ENCODE peak calls at places on chromosomes 2 and 18, in nine cellular contexts. One of them, this sample, is unnamed.
A peak's percentile ranks its signal among the peaks of the same experiment; 100 is the strongest.

GRCh38 chr2:207341816-207342215 is 176.1 kb upstream of the KLF7 start:
- DNase-seq in CD4-positive, alpha-beta T cell: no peak
- DNase-seq in posterior vena cava: no peak
- DNase-seq in NCI-H748 treated with DMSO at 0.1 percent for 48 hours: no peak
- DNase-seq in nephron progenitor cell: no peak
- DNase-seq in stimulated activated CD8-positive, alpha-beta memory T cell treated with anti-CD3 and anti-CD28 coated beads, Interleukin-2, amount 100 ng/mL, for 48 hours: no peak
- DNase-seq in NCI-H1105 treated with DMSO at 0.1 percent for 48 hours: no peak
- DNase-seq in AG20443: no peak
- DNase-seq in Calu3: no peak
- DNase-seq in this sample: no peak

GRCh38 chr18:21163647-21164625 is 52.3 kb upstream of the ROCK1 start:
- DNase-seq in AG20443: peak; percentile 74
- DNase-seq in posterior vena cava: no peak
- DNase-seq in nephron progenitor cell: no peak
- DNase-seq in NCI-H748 treated with DMSO at 0.1 percent for 48 hours: no peak
- DNase-seq in Calu3: no peak
- DNase-seq in NCI-H1105 treated with DMSO at 0.1 percent for 48 hours: no peak
- DNase-seq in CD4-positive, alpha-beta T cell: no peak
- DNase-seq in stimulated activated CD8-positive, alpha-beta memory T cell treated with anti-CD3 and anti-CD28 coated beads, Interleukin-2, amount 100 ng/mL, for 48 hours: no peak
- DNase-seq in this sample: no peak

GRCh38 chr18:32333781-32334180 is 136.9 kb downstream of the GAREM1 start:
- DNase-seq in NCI-H748 treated with DMSO at 0.1 percent for 48 hours: no peak
- DNase-seq in NCI-H1105 treated with DMSO at 0.1 percent for 48 hours: no peak
- DNase-seq in nephron progenitor cell: no peak
- DNase-seq in Calu3: no peak
- DNase-seq in CD4-positive, alpha-beta T cell: no peak
- DNase-seq in AG20443: no peak
- DNase-seq in posterior vena cava: no peak
- DNase-seq in stimulated activated CD8-positive, alpha-beta memory T cell treated with anti-CD3 and anti-CD28 coated beads, Interleukin-2, amount 100 ng/mL, for 48 hours: no peak
- DNase-seq in this sample: no peak

GRCh38 chr18:48819781-48820482 is 130.8 kb downstream of the SMAD7 start:
- DNase-seq in Calu3: no peak
- DNase-seq in posterior vena cava: peak; percentile 62
- DNase-seq in AG20443: no peak
- DNase-seq in NCI-H748 treated with DMSO at 0.1 percent for 48 hours: no peak
- DNase-seq in CD4-positive, alpha-beta T cell: no peak
- DNase-seq in NCI-H1105 treated with DMSO at 0.1 percent for 48 hours: no peak
- DNase-seq in stimulated activated CD8-positive, alpha-beta memory T cell treated with anti-CD3 and anti-CD28 coated beads, Interleukin-2, amount 100 ng/mL, for 48 hours: no peak
- DNase-seq in nephron progenitor cell: no peak
- DNase-seq in this sample: no peak

GRCh38 chr2:95025406-95026319 is at the start of gene MAL:
- DNase-seq in nephron progenitor cell: peak; percentile 52
- DNase-seq in Calu3: peak; percentile 45
- DNase-seq in posterior vena cava: no peak
- DNase-seq in NCI-H1105 treated with DMSO at 0.1 percent for 48 hours: peak; percentile 34
- DNase-seq in AG20443: no peak
- DNase-seq in stimulated activated CD8-positive, alpha-beta memory T cell treated with anti-CD3 and anti-CD28 coated beads, Interleukin-2, amount 100 ng/mL, for 48 hours: peak; percentile 36
- DNase-seq in NCI-H748 treated with DMSO at 0.1 percent for 48 hours: no peak
- DNase-seq in CD4-positive, alpha-beta T cell: peak; percentile 40
- DNase-seq in this sample: peak; percentile 17

GRCh38 chr2:158806941-158807340 is 11.8 kb downstream of the DAPL1 start:
- DNase-seq in nephron progenitor cell: no peak
- DNase-seq in posterior vena cava: no peak
- DNase-seq in CD4-positive, alpha-beta T cell: no peak
- DNase-seq in stimulated activated CD8-positive, alpha-beta memory T cell treated with anti-CD3 and anti-CD28 coated beads, Interleukin-2, amount 100 ng/mL, for 48 hours: no peak
- DNase-seq in AG20443: no peak
- DNase-seq in NCI-H1105 treated with DMSO at 0.1 percent for 48 hours: no peak
- DNase-seq in NCI-H748 treated with DMSO at 0.1 percent for 48 hours: no peak
- DNase-seq in Calu3: no peak
- DNase-seq in this sample: no peak

GRCh38 chr18:76981388-76981968 is 151.1 kb downstream of the MBP start:
- DNase-seq in nephron progenitor cell: no peak
- DNase-seq in NCI-H748 treated with DMSO at 0.1 percent for 48 hours: no peak
- DNase-seq in AG20443: no peak
- DNase-seq in stimulated activated CD8-positive, alpha-beta memory T cell treated with anti-CD3 and anti-CD28 coated beads, Interleukin-2, amount 100 ng/mL, for 48 hours: no peak
- DNase-seq in posterior vena cava: no peak
- DNase-seq in CD4-positive, alpha-beta T cell: no peak
- DNase-seq in NCI-H1105 treated with DMSO at 0.1 percent for 48 hours: no peak
- DNase-seq in Calu3: no peak
- DNase-seq in this sample: peak; percentile 37

GRCh38 chr2:241890524-241891235 is 21.2 kb downstream of the RTP5 start:
- DNase-seq in NCI-H748 treated with DMSO at 0.1 percent for 48 hours: no peak
- DNase-seq in CD4-positive, alpha-beta T cell: no peak
- DNase-seq in AG20443: no peak
- DNase-seq in posterior vena cava: no peak
- DNase-seq in nephron progenitor cell: no peak
- DNase-seq in stimulated activated CD8-positive, alpha-beta memory T cell treated with anti-CD3 and anti-CD28 coated beads, Interleukin-2, amount 100 ng/mL, for 48 hours: no peak
- DNase-seq in Calu3: no peak
- DNase-seq in NCI-H1105 treated with DMSO at 0.1 percent for 48 hours: no peak
- DNase-seq in this sample: peak; percentile 51

GRCh38 chr2:36468463-36469266 is 113.1 kb downstream of the CRIM1 start:
- DNase-seq in nephron progenitor cell: no peak
- DNase-seq in posterior vena cava: no peak
- DNase-seq in CD4-positive, alpha-beta T cell: no peak
- DNase-seq in AG20443: no peak
- DNase-seq in Calu3: no peak
- DNase-seq in NCI-H748 treated with DMSO at 0.1 percent for 48 hours: no peak
- DNase-seq in stimulated activated CD8-positive, alpha-beta memory T cell treated with anti-CD3 and anti-CD28 coated beads, Interleukin-2, amount 100 ng/mL, for 48 hours: no peak
- DNase-seq in NCI-H1105 treated with DMSO at 0.1 percent for 48 hours: no peak
- DNase-seq in this sample: no peak

GRCh38 chr2:220341014-220341413 is 713.6 kb downstream of the SLC4A3 start:
- DNase-seq in posterior vena cava: no peak
- DNase-seq in nephron progenitor cell: no peak
- DNase-seq in Calu3: no peak
- DNase-seq in AG20443: no peak
- DNase-seq in stimulated activated CD8-positive, alpha-beta memory T cell treated with anti-CD3 and anti-CD28 coated beads, Interleukin-2, amount 100 ng/mL, for 48 hours: no peak
- DNase-seq in NCI-H748 treated with DMSO at 0.1 percent for 48 hours: no peak
- DNase-seq in NCI-H1105 treated with DMSO at 0.1 percent for 48 hours: no peak
- DNase-seq in CD4-positive, alpha-beta T cell: no peak
- DNase-seq in this sample: no peak